ENCODE peak calls at places on chromosome 2, in nine cellular contexts. I, W, H, U, S, F, V, M and Q are unnamed samples.

GRCh38 chr2:172617115-172617514 is 61.2 kb downstream of the PDK1 start:
- DNase-seq in W (no peak), M (no peak), H (no peak), S (no peak), V (no peak), U (no peak), I (no peak), F (no peak), Q (no peak)

GRCh38 chr2:165467921-165468320 is 1.6 kb upstream of the CSRNP3 start:
- DNase-seq in F (no peak), V (no peak), M (no peak), S (no peak), I (no peak), W (no peak), H (no peak), U (no peak), Q (no peak)

GRCh38 chr2:201699384-201699783 is 940 bp upstream of the MPP4 start:
- DNase-seq in V (no peak), S (no peak), I (no peak), M (no peak), F (no peak), U (no peak), W (no peak), H (no peak), Q (no peak)

GRCh38 chr2:7845332-7845731 is 836.5 kb upstream of the ID2 start:
- DNase-seq in F (no peak), M (peak; percentile 82), H (peak; percentile 41), V (no peak), W (no peak), U (no peak), I (no peak), S (no peak), Q (no peak)

GRCh38 chr2:164015328-164016123 is 279.7 kb upstream of the FIGN start:
- DNase-seq in I (no peak), S (no peak), U (no peak), F (no peak), M (no peak), W (peak; percentile 30), V (no peak), H (peak; percentile 47), Q (no peak)

GRCh38 chr2:12437144-12437543 is 279.6 kb upstream of the TRIB2 start:
- DNase-seq in F (no peak), W (no peak), V (no peak), S (no peak), M (no peak), H (no peak), I (no peak), U (no peak), Q (no peak)

GRCh38 chr2:20419007-20419576 is 27.8 kb upstream of the RHOB start:
- DNase-seq in H (no peak), M (no peak), I (peak; percentile 91), S (no peak), V (peak; percentile 67), F (no peak), W (no peak), U (no peak), Q (no peak)

GRCh38 chr2:234242446-234242810 is 191.9 kb downstream of the SPP2 start:
- DNase-seq in H (no peak), W (no peak), V (no peak), M (no peak), F (no peak), S (no peak), I (no peak), U (no peak), Q (no peak)

GRCh38 chr2:228118940-228119339 is 62.5 kb downstream of the SPHKAP start:
- DNase-seq in M (no peak), F (no peak), I (no peak), W (no peak), U (no peak), H (no peak), V (no peak), S (no peak), Q (no peak)

GRCh38 chr2:24491626-24492282 is 700 bp downstream of the NCOA1 start:
- DNase-seq in W (peak; percentile 44), V (peak; percentile 72), M (peak; percentile 94), S (no peak), F (no peak), I (peak; percentile 47), U (peak; percentile 74), H (no peak), Q (peak; percentile 63)

GRCh38 chr2:109321570-109321969 is 192.6 kb downstream of the SH3RF3 start:
- DNase-seq in I (no peak), S (no peak), V (no peak), H (no peak), W (no peak), M (peak; percentile 66), F (no peak), U (no peak), Q (no peak)

GRCh38 chr2:31379747-31380146 is 34.8 kb downstream of the XDH start:
- DNase-seq in F (no peak), W (no peak), I (no peak), S (no peak), M (no peak), V (no peak), U (no peak), H (no peak), Q (no peak)

GRCh38 chr2:62201307-62201706 is 5.4 kb downstream of the B3GNT2 start:
- DNase-seq in F (no peak), H (no peak), I (no peak), S (no peak), U (no peak), V (no peak), W (no peak), M (no peak), Q (no peak)

GRCh38 chr2:38933653-38934052 is 44.0 kb downstream of the ARHGEF33 start:
- DNase-seq in W (no peak), S (no peak), V (no peak), U (no peak), F (no peak), I (no peak), H (no peak), M (no peak), Q (no peak)